ENCODE peak calls at places on chromosomes 16 and 17, in nine cellular contexts. J is BJ, R is osteoblast, Q is fibroblast of lung, D is astrocyte of the spinal cord, Y is RWPE2, V is pancreas, E is cardiac fibroblast, G is gastrocnemius medialis. S is an unnamed sample.

GRCh38 chr17:62392908-62393307 is 12.6 kb downstream of the EFCAB3 start:
- DNase-seq in V (no peak), Y (no peak), D (no peak), J (no peak), R (no peak), Q (no peak), E (no peak), G (no peak), S (no peak)

GRCh38 chr16:82111944-82112343 is 58.1 kb downstream of the MPHOSPH6 start:
- DNase-seq in D (no peak), V (no peak), Q (no peak), J (no peak), Y (no peak), G (no peak), R (no peak), E (no peak), S (no peak)

GRCh38 chr17:59038734-59039133 is 67.9 kb downstream of the TRIM37 start:
- DNase-seq in R (peak), J (no peak), E (peak), V (no peak), Q (peak), D (peak), G (no peak), Y (no peak), S (no peak)

GRCh38 chr16:75491876-75492275 is 3.4 kb downstream of the CHST6 start:
- DNase-seq in Q (no peak), D (no peak), G (no peak), V (no peak), R (peak), Y (no peak), E (no peak), J (no peak), S (no peak)

GRCh38 chr17:15914400-15915165 is 30.3 kb upstream of the ADORA2B start:
- DNase-seq in V (no peak), G (no peak), Q (peak), Y (no peak), D (no peak), E (peak), J (no peak), R (peak), S (no peak)

GRCh38 chr17:70752966-70753467 is 583.7 kb downstream of the KCNJ2 start:
- DNase-seq in Y (no peak), R (no peak), J (no peak), E (no peak), Q (no peak), D (no peak), V (no peak), G (no peak), S (no peak)

GRCh38 chr17:29168079-29168758 is 12.0 kb downstream of the MYO18A start:
- DNase-seq in G (no peak), V (no peak), D (no peak), Y (no peak), Q (no peak), E (no peak), J (no peak), R (peak), S (no peak)

GRCh38 chr16:81616321-81617020 is 162.6 kb upstream of the PLCG2 start:
- DNase-seq in E (peak), Q (peak), D (peak), Y (no peak), G (peak), V (peak), R (peak), J (no peak), S (peak)

GRCh38 chr16:67723151-67723915 is 4.2 kb upstream of the GFOD2 start:
- DNase-seq in V (no peak), E (peak), J (peak), G (peak), Y (peak), D (peak), Q (peak), R (peak), S (no peak)

GRCh38 chr16:67252806-67253497 is 4.2 kb downstream of the SLC9A5 start:
- DNase-seq in V (peak), E (no peak), G (peak), Y (no peak), J (no peak), R (peak), D (no peak), Q (no peak), S (no peak)

GRCh38 chr16:75380870-75381269 is 52.4 kb downstream of the CFDP1 start:
- DNase-seq in V (no peak), D (no peak), J (no peak), E (peak), Y (no peak), G (no peak), R (peak), Q (no peak), S (no peak)

GRCh38 chr16:69187387-69187890 is 475 bp downstream of the SNTB2 start:
- DNase-seq in R (peak), Y (no peak), D (no peak), Q (peak), G (peak), J (no peak), E (no peak), V (peak), S (peak)

GRCh38 chr16:60815865-60816264 is 1220.4 kb downstream of the CDH8 start:
- DNase-seq in Y (no peak), G (no peak), D (no peak), V (no peak), J (no peak), R (no peak), Q (peak), E (no peak), S (no peak)

GRCh38 chr16:88468289-88469129 is 15.4 kb downstream of the ZFPM1 start:
- DNase-seq in G (peak), R (peak), E (no peak), J (no peak), Y (no peak), V (no peak), D (no peak), Q (no peak), S (no peak)

GRCh38 chr17:45948881-45949624 is 50.0 kb upstream of the STH start:
- DNase-seq in R (peak), Q (peak), E (peak), G (peak), Y (no peak), V (peak), D (peak), J (peak), S (peak)

GRCh38 chr17:7579001-7579838 is at the start of gene CD68:
- DNase-seq in G (peak), J (peak), R (peak), Y (peak), V (no peak), Q (peak), D (peak), E (peak), S (peak)

GRCh38 chr16:86554599-86554916 is 477 bp downstream of the MTHFSD start:
- DNase-seq in Q (no peak), V (no peak), J (no peak), Y (no peak), R (no peak), E (no peak), G (no peak), D (no peak), S (no peak)

GRCh38 chr16:12064291-12064690 is 87.8 kb downstream of the SNX29 start:
- DNase-seq in R (no peak), V (no peak), G (no peak), E (no peak), Y (no peak), D (no peak), Q (no peak), J (no peak), S (no peak)

GRCh38 chr17:690346-690745 is 24.3 kb downstream of the VPS53 start:
- DNase-seq in D (no peak), E (no peak), G (no peak), V (no peak), Q (no peak), J (no peak), R (no peak), Y (no peak), S (no peak)

GRCh38 chr17:36862116-36862920 is 75.0 kb upstream of the LHX1 start:
- DNase-seq in Y (no peak), Q (no peak), R (no peak), G (no peak), V (no peak), J (no peak), E (no peak), D (no peak), S (no peak)

GRCh38 chr16:68668266-68668665 is 23.2 kb downstream of the CDH3 start:
- DNase-seq in Q (no peak), V (no peak), E (no peak), J (peak), Y (peak), D (no peak), R (no peak), G (no peak), S (no peak)

GRCh38 chr17:75876938-75877751 is 1.2 kb downstream of the TRIM47 start:
- DNase-seq in Q (peak), R (peak), Y (peak), E (peak), J (peak), G (peak), V (peak), D (peak), S (no peak)

GRCh38 chr17:61366715-61367413 is 32.8 kb upstream of the TBX2 start:
- DNase-seq in Y (no peak), G (no peak), V (no peak), E (no peak), Q (no peak), R (no peak), D (no peak), J (no peak), S (no peak)

GRCh38 chr16:67936876-67937605 is 391 bp upstream of the PSMB10 start:
- DNase-seq in G (peak), R (peak), J (no peak), Y (peak), E (no peak), D (no peak), Q (no peak), V (no peak), S (no peak)

GRCh38 chr16:57751539-57752202 is 16.1 kb downstream of the KATNB1 start:
- DNase-seq in E (no peak), G (no peak), Y (no peak), J (no peak), R (no peak), D (no peak), Q (no peak), V (no peak), S (no peak)

GRCh38 chr16:57750796-57751538 is 15.4 kb downstream of the KATNB1 start:
- DNase-seq in R (no peak), E (no peak), V (no peak), D (no peak), G (no peak), Y (no peak), J (no peak), Q (no peak), S (no peak)

GRCh38 chr16:57753448-57754353 is 18.1 kb downstream of the KATNB1 start:
- DNase-seq in J (no peak), Q (no peak), G (no peak), D (no peak), E (no peak), Y (peak), R (peak), V (peak), S (no peak)

GRCh38 chr16:57752581-57753447 is 17.2 kb downstream of the KATNB1 start:
- DNase-seq in E (no peak), G (no peak), R (no peak), Q (no peak), D (no peak), J (no peak), Y (no peak), V (peak), S (no peak)

GRCh38 chr16:57752203-57752580 is 16.6 kb downstream of the KATNB1 start:
- DNase-seq in G (no peak), D (no peak), J (no peak), E (no peak), R (no peak), Q (no peak), V (no peak), Y (no peak), S (no peak)
- TF ChIP-seq CTCF in G (no peak), D (no peak), J (no peak), E (no peak), R (no peak), Q (no peak), V (no peak), Y (no peak), S (no peak)

GRCh38 chr17:81926451-81927144 is 937 bp downstream of the MAFG start:
- DNase-seq in R (peak), D (peak), Q (peak), V (peak), J (no peak), Y (no peak), G (peak), E (peak), S (peak)
- TF ChIP-seq CTCF in R (no peak), D (no peak), Q (no peak), V (no peak), J (no peak), Y (no peak), G (no peak), E (no peak), S (no peak)

GRCh38 chr17:4006165-4006589 is 41.9 kb upstream of the ATP2A3 start:
- DNase-seq in D (no peak), E (no peak), J (no peak), R (no peak), Y (no peak), Q (no peak), G (no peak), V (no peak), S (no peak)

GRCh38 chr17:4008082-4008435 is 43.8 kb upstream of the ATP2A3 start:
- DNase-seq in R (peak), D (no peak), G (no peak), Y (no peak), E (no peak), V (no peak), Q (no peak), J (no peak), S (no peak)

GRCh38 chr17:4005296-4006164 is 41.3 kb upstream of the ATP2A3 start:
- DNase-seq in Y (no peak), E (no peak), R (peak), D (no peak), J (no peak), V (no peak), Q (no peak), G (no peak), S (no peak)

GRCh38 chr17:4007346-4008081 is 43.3 kb upstream of the ATP2A3 start:
- DNase-seq in R (peak), D (no peak), Q (no peak), V (no peak), Y (no peak), G (no peak), E (no peak), J (no peak), S (no peak)

GRCh38 chr17:4006745-4007211 is 42.5 kb upstream of the ATP2A3 start:
- DNase-seq in G (no peak), Q (no peak), J (no peak), Y (no peak), E (no peak), D (no peak), R (peak), V (no peak), S (no peak)
- TF ChIP-seq CTCF in G (no peak), Q (no peak), J (no peak), Y (no peak), E (no peak), D (no peak), R (no peak), V (no peak), S (no peak)

DNA sequence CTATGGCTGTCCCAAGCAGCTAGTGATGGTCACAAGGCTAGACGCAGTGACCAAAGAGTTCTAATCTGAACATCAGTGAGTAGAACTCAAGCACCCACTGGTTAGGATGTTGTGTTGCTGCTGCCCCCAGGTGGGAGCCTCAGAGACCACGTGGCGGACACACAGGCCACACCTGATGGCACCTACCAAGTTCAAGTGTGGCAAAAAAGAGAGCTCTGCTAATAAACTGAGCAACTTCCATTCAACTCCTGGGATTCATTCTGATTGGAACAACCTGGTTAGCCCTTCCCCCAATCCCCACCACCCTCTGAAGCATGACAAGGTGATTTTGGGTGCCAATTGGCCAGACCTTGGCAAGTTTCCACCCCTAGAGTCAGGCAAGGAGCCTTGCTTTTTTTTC is 3.5 kb upstream of the LCMT1 start:
- DNase-seq in R (no peak), G (no peak), Y (no peak), Q (no peak), V (no peak), E (no peak), J (no peak), D (no peak), S (no peak)
- TF ChIP-seq CTCF in R (no peak), G (no peak), Y (no peak), Q (no peak), V (no peak), E (no peak), J (no peak), D (no peak), S (no peak)

GRCh38 chr16:77675464-77676324 is 46.6 kb upstream of the NUDT7 start:
- DNase-seq in D (peak), Y (no peak), R (peak), Q (peak), V (peak), E (peak), G (peak), J (peak), S (no peak)
- TF ChIP-seq CTCF in D (peak), Y (peak), R (peak), Q (peak), V (peak), E (peak), G (peak), J (peak), S (peak)

DNA sequence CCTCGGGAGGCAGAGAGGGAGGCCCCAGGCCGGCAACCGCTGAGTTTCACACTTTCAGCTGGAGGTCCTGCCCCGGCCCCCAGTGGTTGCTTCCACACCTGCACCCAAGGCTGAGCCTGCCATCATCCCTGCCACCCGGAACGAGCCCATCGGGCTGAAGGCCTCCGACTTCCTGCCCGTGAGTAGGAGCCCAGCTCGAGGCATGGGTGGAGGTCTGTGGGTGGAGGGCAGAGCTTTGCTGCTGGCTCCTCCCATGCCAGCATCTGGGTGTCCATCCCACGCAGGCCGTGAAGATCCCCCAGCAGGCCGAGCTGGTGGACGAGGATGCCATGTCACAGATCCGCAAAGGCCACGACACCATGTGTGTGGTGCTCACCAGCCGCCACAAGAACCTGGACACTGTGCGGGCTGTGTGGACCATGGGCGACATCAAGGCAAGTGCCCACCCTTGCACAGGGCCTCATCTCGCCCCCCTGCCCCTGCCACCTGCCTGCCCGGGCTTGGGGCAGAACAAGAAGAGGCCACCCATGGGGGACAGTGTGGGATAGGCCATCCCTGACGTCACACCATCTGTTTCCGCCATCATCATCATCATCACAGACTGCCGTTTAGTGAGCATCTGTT is 19.6 kb downstream of the KATNB1 start:
- DNase-seq in R (peak), E (no peak), G (no peak), J (no peak), Y (peak), V (peak), Q (no peak), D (no peak), S (no peak)
- TF ChIP-seq CTCF in R (peak), E (peak), G (no peak), J (no peak), Y (no peak), V (no peak), Q (no peak), D (no peak), S (no peak)

S was measured in activated B cell treated with CpG ODN at 0.5 μM for 24 hours.